ENCODE peak calls at places on chromosomes 1 and 21, in seven cellular contexts. W is activated B cell treated with CpG ODN at 0.5 μM for 24 hours, X is gastrocnemius medialis, H is astrocyte of the spinal cord, S is GM23338, P is OCI-LY7, F is GM12878. I is an unnamed sample.

GRCh38 chr21:35528109-35529042 is 479.3 kb upstream of the RUNX1 start:
- DNase-seq in W (peak; percentile 40), X (no peak), F (no peak), S (no peak), P (peak; percentile 37), H (no peak), I (no peak)

GRCh38 chr1:197284972-197285371 is 16.9 kb downstream of the CRB1 start:
- DNase-seq in X (no peak), W (no peak), P (no peak), H (no peak), F (no peak), S (no peak), I (no peak)

GRCh38 chr1:83641206-83641658 is 357.7 kb downstream of the TTLL7 start:
- DNase-seq in S (peak; percentile 43), H (peak; percentile 27), X (no peak), W (no peak), P (no peak), F (no peak), I (no peak)

GRCh38 chr1:214862421-214862820 is 220.1 kb upstream of the KCNK2 start:
- DNase-seq in W (no peak), F (no peak), S (no peak), H (peak; percentile 33), P (no peak), X (no peak), I (no peak)

GRCh38 chr1:53587252-53587992 is 128.2 kb downstream of the DMRTB1 start:
- DNase-seq in X (no peak), H (no peak), F (no peak), P (no peak), S (no peak), W (no peak), I (no peak)

GRCh38 chr1:153790282-153790995 is 15.2 kb downstream of the SLC27A3 start:
- DNase-seq in P (no peak), W (no peak), S (no peak), H (peak; percentile 43), X (peak; percentile 68), F (no peak), I (no peak)

GRCh38 chr1:150405660-150406059 is 41.7 kb downstream of the RPRD2 start:
- DNase-seq in P (no peak), H (no peak), X (no peak), W (no peak), F (no peak), S (no peak), I (no peak)

GRCh38 chr21:19832551-19832950 is 1165.7 kb upstream of the NCAM2 start:
- DNase-seq in H (no peak), S (no peak), W (no peak), F (no peak), X (no peak), P (no peak), I (no peak)

GRCh38 chr21:45801129-45801735 is 157.7 kb downstream of the PCBP3 start:
- DNase-seq in W (no peak), S (no peak), H (no peak), F (no peak), X (no peak), P (no peak), I (no peak)

GRCh38 chr1:214439352-214440119 is 111.9 kb downstream of the PTPN14 start:
- DNase-seq in S (peak; percentile 59), P (no peak), H (peak; percentile 68), X (peak; percentile 86), F (peak; percentile 60), W (no peak), I (no peak)

GRCh38 chr1:203182377-203182927 is 4.1 kb downstream of the CHI3L1 start:
- DNase-seq in W (no peak), S (no peak), P (no peak), X (no peak), H (no peak), F (no peak), I (no peak)

GRCh38 chr1:3055051-3055450 is 14.0 kb upstream of the PRDM16 start:
- DNase-seq in F (no peak), P (no peak), X (no peak), S (no peak), W (no peak), H (no peak), I (no peak)

GRCh38 chr1:157154940-157155514 is 16.8 kb upstream of the ETV3 start:
- DNase-seq in X (peak; percentile 31), F (no peak), P (no peak), W (no peak), H (peak; percentile 4), S (peak; percentile 24), I (no peak)

GRCh38 chr1:91584866-91585265 is 84.2 kb downstream of the CDC7 start:
- DNase-seq in P (no peak), X (no peak), F (no peak), W (no peak), H (no peak), S (no peak), I (no peak)

GRCh38 chr1:94025383-94026340 is 95.3 kb downstream of the ABCA4 start:
- DNase-seq in S (peak; percentile 67), H (peak; percentile 77), W (no peak), F (peak; percentile 20), P (peak; percentile 48), X (no peak), I (no peak)

GRCh38 chr1:59570524-59570923 is 244.2 kb upstream of the HOOK1 start:
- DNase-seq in S (no peak), W (no peak), P (peak; percentile 14), F (no peak), X (no peak), H (peak; percentile 48), I (no peak)

GRCh38 chr1:84479998-84480397 is 932 bp downstream of the RPF1 start:
- DNase-seq in F (no peak), P (no peak), X (no peak), W (no peak), S (no peak), H (no peak), I (no peak)

GRCh38 chr21:15682182-15682895 is 47.4 kb upstream of the USP25 start:
- DNase-seq in W (no peak), S (no peak), P (no peak), F (no peak), X (no peak), H (peak; percentile 26), I (no peak)

GRCh38 chr1:16071614-16072013 is 1.8 kb downstream of the FAM131C start:
- DNase-seq in W (no peak), H (no peak), S (no peak), F (no peak), P (no peak), X (no peak), I (no peak)

GRCh38 chr1:16074217-16074616 is 766 bp upstream of the FAM131C start:
- DNase-seq in F (no peak), X (no peak), W (no peak), H (no peak), P (no peak), S (no peak), I (no peak)

GRCh38 chr1:16072095-16072494 is 1.4 kb downstream of the FAM131C start:
- DNase-seq in X (no peak), P (no peak), F (no peak), S (no peak), H (no peak), W (no peak), I (no peak)

GRCh38 chr1:16073490-16074104 is at the start of gene FAM131C:
- DNase-seq in F (no peak), X (no peak), S (peak; percentile 65), P (peak; percentile 51), W (peak; percentile 59), H (no peak), I (peak; percentile 42)

GRCh38 chr1:16072616-16073484 is 601 bp downstream of the FAM131C start:
- DNase-seq in W (no peak), X (no peak), S (peak; percentile 66), P (no peak), F (no peak), H (no peak), I (no peak)
- TF ChIP-seq CTCF in W (no peak), X (no peak), S (peak; percentile 3), P (peak; percentile 11), F (no peak), H (peak; percentile 12), I (peak; percentile 26)

GRCh38 chr1:231770776-231771175 is 144.2 kb downstream of the DISC1 start:
- DNase-seq in S (no peak), W (no peak), H (no peak), X (no peak), F (no peak), P (no peak), I (no peak)
- TF ChIP-seq CTCF in S (peak; percentile 2), W (no peak), H (no peak), X (no peak), F (no peak), P (no peak), I (no peak)

GRCh38 chr1:64553285-64553684 is 83.4 kb downstream of the CACHD1 start:
- DNase-seq in P (peak; percentile 1), W (no peak), X (no peak), F (no peak), H (no peak), S (no peak), I (no peak)
- TF ChIP-seq CTCF in P (no peak), W (no peak), X (no peak), F (no peak), H (no peak), S (peak; percentile 48), I (no peak)

GRCh38 chr1:20702416-20702815 is 15.4 kb downstream of the KIF17 start:
- DNase-seq in W (no peak), X (no peak), S (no peak), P (no peak), H (peak; percentile 18), F (no peak), I (no peak)
- TF ChIP-seq CTCF in W (no peak), X (no peak), S (peak; percentile 40), P (peak; percentile 41), H (peak; percentile 66), F (peak; percentile 38), I (peak; percentile 33)

DNA sequence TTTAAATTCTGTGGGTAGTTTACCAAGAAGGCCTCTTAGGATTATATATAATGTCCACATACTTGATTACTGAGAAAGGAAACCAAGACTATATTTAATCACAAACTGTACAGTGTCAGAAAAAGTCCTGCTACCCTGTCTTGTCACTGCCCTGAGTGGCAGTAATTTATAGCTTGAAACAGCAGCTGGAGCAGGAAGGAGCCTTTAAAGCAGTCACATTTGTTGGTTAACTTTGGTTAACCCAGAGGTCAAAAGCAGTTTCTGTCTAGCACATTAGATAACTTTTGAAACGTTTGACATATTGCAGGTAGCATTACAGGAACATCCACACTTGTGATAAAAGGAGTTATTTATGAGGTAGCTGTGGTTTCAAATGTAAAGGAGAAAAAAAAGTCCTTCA is 161.7 kb downstream of the ROR1 start:
- DNase-seq in F (no peak), P (no peak), X (no peak), W (no peak), S (no peak), H (no peak), I (no peak)
- TF ChIP-seq CTCF in F (no peak), P (no peak), X (no peak), W (no peak), S (no peak), H (no peak), I (no peak)

I was measured in progenitor cell of endocrine pancreas.